ENCODE peak calls at places on chromosomes 11 and 22, in five cellular contexts. One of them, this sample, is unnamed.
A peak's percentile ranks its signal among the peaks of the same experiment; 100 is the strongest.

GRCh38 chr11:121426476-121427454 is 25.3 kb upstream of the SORL1 start:
- DNase-seq in HCT116: peak; percentile 12
- DNase-seq in CD8-positive, alpha-beta T cell: peak; percentile 58
- DNase-seq in fibroblast of pulmonary artery: no peak
- DNase-seq in upper lobe of left lung: peak; percentile 66
- DNase-seq in this sample: no peak

GRCh38 chr11:19435306-19435989 is 194.7 kb upstream of the E2F8 start:
- DNase-seq in HCT116: no peak
- DNase-seq in upper lobe of left lung: no peak
- DNase-seq in fibroblast of pulmonary artery: peak; percentile 83
- DNase-seq in CD8-positive, alpha-beta T cell: no peak
- DNase-seq in this sample: no peak

GRCh38 chr22:25497269-25497668 is 67.2 kb upstream of the GRK3 start:
- DNase-seq in fibroblast of pulmonary artery: peak; percentile 49
- DNase-seq in upper lobe of left lung: no peak
- DNase-seq in CD8-positive, alpha-beta T cell: no peak
- DNase-seq in HCT116: no peak
- DNase-seq in this sample: no peak

GRCh38 chr11:68773521-68774187 is 22.3 kb upstream of the TESMIN start:
- DNase-seq in HCT116: no peak
- DNase-seq in CD8-positive, alpha-beta T cell: no peak
- DNase-seq in fibroblast of pulmonary artery: no peak
- DNase-seq in upper lobe of left lung: no peak
- DNase-seq in this sample: no peak

GRCh38 chr11:46352063-46352841 is 5.0 kb downstream of the DGKZ start:
- DNase-seq in upper lobe of left lung: no peak
- DNase-seq in HCT116: no peak
- DNase-seq in fibroblast of pulmonary artery: peak; percentile 51
- DNase-seq in CD8-positive, alpha-beta T cell: peak; percentile 86
- DNase-seq in this sample: no peak

GRCh38 chr22:46050916-46051614 is 74.1 kb upstream of the WNT7B start:
- DNase-seq in CD8-positive, alpha-beta T cell: no peak
- DNase-seq in upper lobe of left lung: peak; percentile 21
- DNase-seq in fibroblast of pulmonary artery: no peak
- DNase-seq in HCT116: no peak
- DNase-seq in this sample: no peak

GRCh38 chr11:7600205-7600775 is 73.0 kb downstream of the CYB5R2 start:
- DNase-seq in CD8-positive, alpha-beta T cell: no peak
- DNase-seq in HCT116: peak; percentile 18
- DNase-seq in fibroblast of pulmonary artery: peak; percentile 96
- DNase-seq in upper lobe of left lung: peak; percentile 91
- DNase-seq in this sample: no peak

GRCh38 chr11:27552356-27552755 is 45.8 kb upstream of the LIN7C start:
- DNase-seq in HCT116: no peak
- DNase-seq in upper lobe of left lung: no peak
- DNase-seq in CD8-positive, alpha-beta T cell: no peak
- DNase-seq in fibroblast of pulmonary artery: no peak
- DNase-seq in this sample: no peak

GRCh38 chr11:18192988-18193387 is 20.4 kb downstream of the MRGPRX4 start:
- DNase-seq in upper lobe of left lung: no peak
- DNase-seq in HCT116: no peak
- DNase-seq in fibroblast of pulmonary artery: no peak
- DNase-seq in CD8-positive, alpha-beta T cell: no peak
- DNase-seq in this sample: no peak

GRCh38 chr11:103628121-103628520 is 408.3 kb upstream of the DDI1 start:
- DNase-seq in fibroblast of pulmonary artery: no peak
- DNase-seq in CD8-positive, alpha-beta T cell: no peak
- DNase-seq in HCT116: no peak
- DNase-seq in upper lobe of left lung: no peak
- DNase-seq in this sample: no peak

GRCh38 chr11:13834463-13834862 is 128.1 kb upstream of the SPON1 start:
- DNase-seq in HCT116: no peak
- DNase-seq in fibroblast of pulmonary artery: no peak
- DNase-seq in upper lobe of left lung: no peak
- DNase-seq in CD8-positive, alpha-beta T cell: no peak
- DNase-seq in this sample: no peak

GRCh38 chr11:123973816-123974215 is 3.8 kb downstream of the OR10S1 start:
- DNase-seq in fibroblast of pulmonary artery: peak; percentile 93
- DNase-seq in HCT116: peak; percentile 13
- DNase-seq in CD8-positive, alpha-beta T cell: no peak
- DNase-seq in upper lobe of left lung: no peak
- DNase-seq in this sample: no peak

GRCh38 chr11:122723576-122723975 is 68.1 kb downstream of the UBASH3B start:
- DNase-seq in HCT116: no peak
- DNase-seq in upper lobe of left lung: no peak
- DNase-seq in CD8-positive, alpha-beta T cell: no peak
- DNase-seq in fibroblast of pulmonary artery: no peak
- DNase-seq in this sample: no peak

GRCh38 chr22:44505796-44506354 is 7.8 kb upstream of the RTL6 start:
- DNase-seq in CD8-positive, alpha-beta T cell: no peak
- DNase-seq in HCT116: no peak
- DNase-seq in fibroblast of pulmonary artery: no peak
- DNase-seq in upper lobe of left lung: no peak
- DNase-seq in this sample: no peak

GRCh38 chr11:13141731-13142724 is 132.9 kb downstream of the RASSF10 start:
- DNase-seq in fibroblast of pulmonary artery: no peak
- DNase-seq in HCT116: no peak
- DNase-seq in upper lobe of left lung: no peak
- DNase-seq in CD8-positive, alpha-beta T cell: no peak
- DNase-seq in this sample: no peak

GRCh38 chr22:46150615-46151423 is 493 bp downstream of the PPARA start:
- DNase-seq in fibroblast of pulmonary artery: no peak
- DNase-seq in CD8-positive, alpha-beta T cell: peak; percentile 53
- DNase-seq in upper lobe of left lung: peak; percentile 44
- DNase-seq in HCT116: no peak
- DNase-seq in this sample: no peak

GRCh38 chr11:108838102-108838803 is 173.4 kb downstream of the DDX10 start:
- DNase-seq in CD8-positive, alpha-beta T cell: no peak
- DNase-seq in HCT116: no peak
- DNase-seq in upper lobe of left lung: no peak
- DNase-seq in fibroblast of pulmonary artery: no peak
- DNase-seq in this sample: no peak

GRCh38 chr22:42645341-42645937 is 3.8 kb downstream of the CYB5R3 start:
- DNase-seq in fibroblast of pulmonary artery: no peak
- DNase-seq in HCT116: no peak
- DNase-seq in upper lobe of left lung: peak; percentile 75
- DNase-seq in CD8-positive, alpha-beta T cell: no peak
- DNase-seq in this sample: no peak

GRCh38 chr11:57901756-57902155 is 121.9 kb upstream of the OR9Q1 start:
- DNase-seq in CD8-positive, alpha-beta T cell: no peak
- DNase-seq in upper lobe of left lung: no peak
- DNase-seq in fibroblast of pulmonary artery: no peak
- DNase-seq in HCT116: no peak
- DNase-seq in this sample: no peak

GRCh38 chr11:63608353-63609345 is 5.6 kb downstream of the PLAAT3 start:
- DNase-seq in upper lobe of left lung: no peak
- DNase-seq in HCT116: no peak
- DNase-seq in fibroblast of pulmonary artery: peak; percentile 61
- DNase-seq in CD8-positive, alpha-beta T cell: no peak
- DNase-seq in this sample: no peak

GRCh38 chr22:30196141-30196866 is 50.3 kb downstream of the LIF start:
- DNase-seq in HCT116: peak; percentile 91
- DNase-seq in fibroblast of pulmonary artery: peak; percentile 100
- DNase-seq in upper lobe of left lung: peak; percentile 88
- DNase-seq in CD8-positive, alpha-beta T cell: peak; percentile 36
- DNase-seq in this sample: peak; percentile 98

GRCh38 chr11:130037881-130038601 is 31.7 kb upstream of the APLP2 start:
- DNase-seq in HCT116: no peak
- DNase-seq in fibroblast of pulmonary artery: peak; percentile 59
- DNase-seq in upper lobe of left lung: no peak
- DNase-seq in CD8-positive, alpha-beta T cell: no peak
- DNase-seq in this sample: no peak

GRCh38 chr11:117230286-117230961 is 1.4 kb downstream of the PCSK7 start:
- DNase-seq in upper lobe of left lung: no peak
- DNase-seq in fibroblast of pulmonary artery: no peak
- DNase-seq in CD8-positive, alpha-beta T cell: no peak
- DNase-seq in HCT116: no peak
- DNase-seq in this sample: no peak

GRCh38 chr22:46393791-46394333 is 58.3 kb downstream of the TRMU start:
- DNase-seq in fibroblast of pulmonary artery: no peak
- DNase-seq in CD8-positive, alpha-beta T cell: no peak
- DNase-seq in HCT116: no peak
- DNase-seq in upper lobe of left lung: no peak
- DNase-seq in this sample: no peak

GRCh38 chr11:108620958-108621772 is 27.6 kb upstream of the EXPH5 start:
- DNase-seq in CD8-positive, alpha-beta T cell: no peak
- DNase-seq in fibroblast of pulmonary artery: no peak
- DNase-seq in upper lobe of left lung: no peak
- DNase-seq in HCT116: no peak
- DNase-seq in this sample: no peak

GRCh38 chr11:79367844-79368243 is 73.0 kb downstream of the TENM4 start:
- DNase-seq in fibroblast of pulmonary artery: no peak
- DNase-seq in HCT116: no peak
- DNase-seq in upper lobe of left lung: no peak
- DNase-seq in CD8-positive, alpha-beta T cell: no peak
- DNase-seq in this sample: no peak

GRCh38 chr22:24230911-24231656 is 13.8 kb downstream of the GGT5 start:
- DNase-seq in CD8-positive, alpha-beta T cell: peak; percentile 73
- DNase-seq in upper lobe of left lung: peak; percentile 60
- DNase-seq in HCT116: no peak
- DNase-seq in fibroblast of pulmonary artery: no peak
- DNase-seq in this sample: no peak

GRCh38 chr22:31103899-31104694 is 3.3 kb downstream of the SELENOM start:
- DNase-seq in upper lobe of left lung: no peak
- DNase-seq in HCT116: no peak
- DNase-seq in fibroblast of pulmonary artery: no peak
- DNase-seq in CD8-positive, alpha-beta T cell: no peak
- DNase-seq in this sample: no peak

GRCh38 chr11:57776101-57776511 is 14.5 kb downstream of the CTNND1 start:
- DNase-seq in upper lobe of left lung: no peak
- DNase-seq in fibroblast of pulmonary artery: peak; percentile 67
- DNase-seq in CD8-positive, alpha-beta T cell: no peak
- DNase-seq in HCT116: no peak
- DNase-seq in this sample: no peak

GRCh38 chr22:10778296-10778814 is 4749.6 kb upstream of the OR11H1 start:
- DNase-seq in upper lobe of left lung: no peak
- DNase-seq in fibroblast of pulmonary artery: no peak
- DNase-seq in HCT116: no peak
- DNase-seq in CD8-positive, alpha-beta T cell: no peak
- DNase-seq in this sample: no peak

GRCh38 chr11:119729581-119730346 is 764 bp upstream of the NECTIN1 start:
- DNase-seq in upper lobe of left lung: peak; percentile 71
- DNase-seq in fibroblast of pulmonary artery: peak; percentile 73
- DNase-seq in CD8-positive, alpha-beta T cell: no peak
- DNase-seq in HCT116: peak; percentile 32
- DNase-seq in this sample: peak; percentile 47

GRCh38 chr11:55658608-55659007 is 3.4 kb upstream of the OR4C6 start:
- DNase-seq in HCT116: no peak
- DNase-seq in CD8-positive, alpha-beta T cell: no peak
- DNase-seq in upper lobe of left lung: no peak
- DNase-seq in fibroblast of pulmonary artery: no peak
- DNase-seq in this sample: no peak

GRCh38 chr11:71339178-71339881 is 87.0 kb upstream of the SHANK2 start:
- DNase-seq in fibroblast of pulmonary artery: no peak
- DNase-seq in HCT116: no peak
- DNase-seq in CD8-positive, alpha-beta T cell: no peak
- DNase-seq in upper lobe of left lung: no peak
- DNase-seq in this sample: no peak
- H3K4me3 ChIP-seq in fibroblast of pulmonary artery: no peak overlapping the region
- H3K4me3 ChIP-seq in HCT116: no peak overlapping the region
- H3K4me3 ChIP-seq in CD8-positive, alpha-beta T cell: no peak overlapping the region
- H3K4me3 ChIP-seq in upper lobe of left lung: no peak overlapping the region
- H3K4me3 ChIP-seq in this sample: no peak overlapping the region

GRCh38 chr11:5712507-5712906 is 22.9 kb downstream of the TRIM22 start:
- DNase-seq in CD8-positive, alpha-beta T cell: no peak
- DNase-seq in HCT116: peak; percentile 7
- DNase-seq in upper lobe of left lung: no peak
- DNase-seq in fibroblast of pulmonary artery: peak; percentile 25
- DNase-seq in this sample: no peak
- TF ChIP-seq CTCF in CD8-positive, alpha-beta T cell: peak; percentile 65
- TF ChIP-seq CTCF in HCT116: peak; percentile 41
- TF ChIP-seq CTCF in upper lobe of left lung: peak; percentile 20
- TF ChIP-seq CTCF in fibroblast of pulmonary artery: peak; percentile 46
- TF ChIP-seq CTCF in this sample: no peak

DNA sequence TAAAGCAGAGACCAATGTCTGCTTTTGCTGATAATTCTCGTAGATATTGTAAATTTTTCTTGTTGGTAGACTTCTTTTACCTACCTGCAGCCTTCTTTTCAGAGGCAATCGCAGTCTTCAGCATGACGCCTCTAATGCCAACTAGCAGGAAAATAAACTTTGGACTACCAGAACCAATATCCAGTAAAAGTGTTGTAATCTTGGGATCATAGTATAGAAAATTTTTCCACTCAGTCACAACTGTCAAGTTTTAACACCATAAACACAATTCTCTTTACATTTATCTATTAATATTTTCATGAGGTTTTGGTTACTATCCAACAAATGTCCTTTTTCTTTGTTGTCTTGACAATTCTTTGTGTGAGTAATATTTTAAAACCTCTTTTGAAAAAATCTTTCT is 2.3 kb downstream of the DEPDC7 start:
- DNase-seq in HCT116: no peak
- DNase-seq in upper lobe of left lung: no peak
- DNase-seq in CD8-positive, alpha-beta T cell: no peak
- DNase-seq in fibroblast of pulmonary artery: no peak
- DNase-seq in this sample: no peak
- H3K4me3 ChIP-seq in HCT116: no peak overlapping the region
- H3K4me3 ChIP-seq in upper lobe of left lung: no peak overlapping the region
- H3K4me3 ChIP-seq in CD8-positive, alpha-beta T cell: no peak overlapping the region
- H3K4me3 ChIP-seq in fibroblast of pulmonary artery: no peak overlapping the region
- H3K4me3 ChIP-seq in this sample: no peak overlapping the region

GRCh38 chr11:116144387-116144958 is 628.3 kb downstream of the BUD13 start:
- DNase-seq in fibroblast of pulmonary artery: no peak
- DNase-seq in HCT116: no peak
- DNase-seq in upper lobe of left lung: no peak
- DNase-seq in CD8-positive, alpha-beta T cell: no peak
- DNase-seq in this sample: no peak

GRCh38 chr11:116148645-116149044 is 624.1 kb downstream of the BUD13 start:
- DNase-seq in CD8-positive, alpha-beta T cell: no peak
- DNase-seq in fibroblast of pulmonary artery: no peak
- DNase-seq in HCT116: no peak
- DNase-seq in upper lobe of left lung: no peak
- DNase-seq in this sample: no peak

GRCh38 chr11:116148056-116148455 is 624.7 kb downstream of the BUD13 start:
- DNase-seq in upper lobe of left lung: no peak
- DNase-seq in HCT116: no peak
- DNase-seq in CD8-positive, alpha-beta T cell: no peak
- DNase-seq in fibroblast of pulmonary artery: no peak
- DNase-seq in this sample: no peak

DNA sequence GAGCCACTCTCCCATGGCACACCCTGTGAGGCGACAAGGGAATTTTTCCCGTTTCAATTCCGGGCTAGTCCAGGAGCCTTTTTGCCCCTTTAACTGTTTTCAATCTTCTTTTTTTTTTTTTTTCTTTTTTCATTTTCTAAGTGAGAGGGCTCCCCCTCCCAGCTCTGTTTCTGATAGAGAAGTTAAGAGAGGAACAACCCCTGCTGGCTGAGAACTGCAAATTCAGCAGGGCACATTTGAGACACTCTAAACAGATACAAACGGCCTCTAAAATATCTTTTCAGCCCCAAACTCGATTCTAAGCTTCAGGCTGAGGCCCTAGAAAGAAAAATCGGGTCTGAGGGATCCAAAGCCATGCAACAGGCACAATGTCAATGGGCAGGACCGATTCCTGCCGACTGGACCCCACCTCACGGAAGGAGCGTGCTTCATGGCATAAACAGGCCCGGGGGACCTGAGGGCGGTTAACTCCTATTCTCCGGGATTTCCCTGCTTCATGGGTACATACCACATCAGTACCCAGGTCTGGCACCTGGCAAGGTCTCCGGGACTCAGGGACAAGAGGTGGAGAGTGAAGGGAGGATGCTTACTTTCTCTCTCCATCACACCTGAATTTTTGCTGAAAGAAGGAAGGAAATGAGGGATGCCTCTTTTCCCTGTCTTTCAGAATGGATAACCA is 627.5 kb downstream of the BUD13 start:
- DNase-seq in upper lobe of left lung: no peak
- DNase-seq in fibroblast of pulmonary artery: no peak
- DNase-seq in CD8-positive, alpha-beta T cell: no peak
- DNase-seq in HCT116: no peak
- DNase-seq in this sample: no peak
- TF ChIP-seq CTCF in upper lobe of left lung: no peak
- TF ChIP-seq CTCF in fibroblast of pulmonary artery: no peak
- TF ChIP-seq CTCF in CD8-positive, alpha-beta T cell: no peak
- TF ChIP-seq CTCF in HCT116: no peak
- TF ChIP-seq CTCF in this sample: no peak